ENCODE peak calls at places on chromosomes 13 and 19, in seven cellular contexts. T is stomach; B is psoas muscle; U is WERI-Rb-1; E is left ventricle myocardium inferior; O is effector memory CD4-positive, alpha-beta T cell; V is testis. M is an unnamed sample. For H3K9me3, the result is how much of the 10 kb centered on the place peaks cover.

GRCh38 chr19:2015611-2015950 is at the start of gene BTBD2:
- DNase-seq in B (peak), E (no peak), U (peak), O (peak), T (peak), V (peak), M (no peak)

GRCh38 chr19:46265217-46265828 is 31.5 kb upstream of the HIF3A start:
- DNase-seq in V (peak), T (peak), O (peak), B (peak), E (no peak), U (peak), M (peak)

GRCh38 chr19:31214086-31214485 is 135.2 kb downstream of the TSHZ3 start:
- DNase-seq in E (peak), T (peak), V (peak), U (no peak), B (peak), O (peak), M (peak)

GRCh38 chr13:33281951-33282595 is 3.5 kb downstream of the STARD13 start:
- DNase-seq in E (no peak), V (no peak), T (no peak), B (no peak), U (no peak), O (no peak), M (no peak)

GRCh38 chr13:56349866-56350265 is 790.9 kb upstream of the PRR20A start:
- DNase-seq in E (no peak), B (no peak), V (no peak), T (no peak), U (no peak), O (no peak), M (no peak)

GRCh38 chr13:110913911-110914292 is 967 bp downstream of the ANKRD10 start:
- DNase-seq in T (no peak), V (no peak), E (no peak), B (no peak), O (no peak), U (no peak), M (no peak)

GRCh38 chr13:97339019-97339988 is 94.7 kb upstream of the RAP2A start:
- DNase-seq in U (no peak), O (no peak), V (peak), E (peak), B (peak), T (peak), M (no peak)

GRCh38 chr13:25267715-25268114 is 19.6 kb downstream of the MTMR6 start:
- DNase-seq in V (no peak), U (no peak), E (no peak), B (no peak), T (no peak), O (no peak), M (no peak)

GRCh38 chr19:53646144-53646543 is 14.3 kb downstream of the DPRX start:
- DNase-seq in U (no peak), B (no peak), V (no peak), O (no peak), T (no peak), E (no peak), M (no peak)

GRCh38 chr13:45194081-45194939 is 6.5 kb downstream of the KCTD4 start:
- DNase-seq in U (peak), B (no peak), T (no peak), E (peak), O (no peak), V (peak), M (no peak)

GRCh38 chr19:49749771-49750170 is 13.3 kb downstream of the TSKS start:
- DNase-seq in U (no peak), O (no peak), B (no peak), T (no peak), E (no peak), V (no peak), M (no peak)

GRCh38 chr13:111153279-111153976 is 38.3 kb downstream of the ARHGEF7 start:
- DNase-seq in V (peak), E (peak), B (peak), O (peak), U (peak), T (peak), M (peak)

GRCh38 chr19:40829205-40829604 is 21.0 kb downstream of the CYP2A6 start:
- DNase-seq in E (no peak), T (no peak), V (no peak), U (no peak), O (no peak), B (no peak), M (no peak)

GRCh38 chr13:49652691-49653305 is 24.5 kb downstream of the ARL11 start:
- DNase-seq in U (peak), V (peak), T (peak), E (no peak), B (peak), O (no peak), M (no peak)

GRCh38 chr13:35917942-35918645 is 213.1 kb downstream of the DCLK1 start:
- DNase-seq in B (no peak), E (no peak), O (no peak), V (no peak), T (no peak), U (no peak), M (no peak)

GRCh38 chr13:44237276-44237767 is 136.3 kb upstream of the SERP2 start:
- DNase-seq in B (peak), T (no peak), E (peak), U (no peak), O (no peak), V (peak), M (no peak)

GRCh38 chr13:33146843-33147611 is 130.8 kb downstream of the KL start:
- DNase-seq in B (no peak), U (no peak), O (no peak), V (no peak), T (no peak), E (no peak), M (no peak)

GRCh38 chr19:36030264-36031148 is 2.2 kb downstream of the CLIP3 start:
- DNase-seq in U (no peak), E (no peak), T (no peak), V (no peak), O (no peak), B (no peak), M (no peak)

GRCh38 chr13:71625694-71626093 is 241.3 kb downstream of the DACH1 start:
- DNase-seq in B (no peak), U (no peak), O (no peak), V (no peak), T (no peak), E (no peak), M (no peak)

GRCh38 chr13:49265822-49266221 is 18.1 kb downstream of the CDADC1 start:
- DNase-seq in B (no peak), E (no peak), O (no peak), V (no peak), T (no peak), U (peak), M (no peak)

GRCh38 chr13:114054269-114054668 is 78.2 kb downstream of the RASA3 start:
- DNase-seq in U (no peak), E (no peak), V (no peak), T (no peak), O (no peak), B (no peak), M (no peak)

GRCh38 chr13:30159446-30159839 is 147.9 kb downstream of the KATNAL1 start:
- DNase-seq in O (no peak), B (no peak), E (no peak), T (no peak), V (no peak), U (no peak), M (no peak)

GRCh38 chr13:71968025-71968424 is 101.0 kb upstream of the DACH1 start:
- DNase-seq in T (no peak), V (no peak), E (no peak), O (no peak), B (no peak), U (no peak), M (no peak)

GRCh38 chr13:39777527-39778061 is 122.1 kb downstream of the COG6 start:
- DNase-seq in U (peak), O (no peak), V (no peak), E (no peak), B (no peak), T (no peak), M (no peak)

GRCh38 chr13:97328222-97328790 is 105.7 kb upstream of the RAP2A start:
- DNase-seq in V (peak), U (no peak), E (no peak), B (no peak), O (no peak), T (no peak), M (no peak)

GRCh38 chr19:3061214-3062161 is 807 bp downstream of the TLE5 start:
- DNase-seq in V (peak), O (peak), E (peak), U (no peak), T (peak), B (peak), M (peak)

GRCh38 chr13:102830646-102831045 is 15.2 kb upstream of the ERCC5 start:
- DNase-seq in E (no peak), U (no peak), T (peak), O (no peak), V (no peak), B (no peak), M (no peak)

GRCh38 chr19:34715357-34715756 is 18.7 kb upstream of the ZNF181 start:
- DNase-seq in U (no peak), T (no peak), B (no peak), E (no peak), V (no peak), O (no peak), M (no peak)

GRCh38 chr13:52428295-52428694 is 22.1 kb downstream of the VPS36 start:
- DNase-seq in O (no peak), V (no peak), U (no peak), B (no peak), E (no peak), T (peak), M (no peak)

GRCh38 chr19:40685016-40685526 is 5.4 kb downstream of the NUMBL start:
- DNase-seq in V (no peak), B (no peak), O (no peak), T (no peak), U (no peak), E (no peak), M (no peak)

GRCh38 chr19:4406626-4407025 is 4.2 kb downstream of the CHAF1A start:
- DNase-seq in V (no peak), E (no peak), T (no peak), O (no peak), U (no peak), B (no peak), M (no peak)

GRCh38 chr19:4730740-4731171 is 7.1 kb upstream of the DPP9 start:
- DNase-seq in V (no peak), U (peak), B (no peak), E (no peak), T (no peak), O (peak), M (peak)

GRCh38 chr13:83819156-83819555 is 63.1 kb downstream of the SLITRK1 start:
- DNase-seq in E (no peak), V (no peak), B (no peak), T (no peak), O (no peak), U (no peak), M (no peak)

GRCh38 chr13:113905942-113906341 is 42.1 kb upstream of the GAS6 start:
- DNase-seq in T (peak), U (no peak), E (no peak), B (no peak), V (no peak), O (no peak), M (no peak)

GRCh38 chr13:40618581-40619478 is 47.6 kb downstream of the FOXO1 start:
- DNase-seq in B (no peak), O (no peak), V (no peak), U (no peak), T (no peak), E (no peak), M (no peak)

GRCh38 chr19:38674388-38675133 is 27.1 kb downstream of the ACTN4 start:
- DNase-seq in V (no peak), E (no peak), B (no peak), O (no peak), U (no peak), T (no peak), M (no peak)

GRCh38 chr13:114110091-114110829 is 22.2 kb downstream of the RASA3 start:
- DNase-seq in E (no peak), V (no peak), T (peak), O (peak), U (peak), B (peak), M (peak)

GRCh38 chr19:34246340-34246739 is 8.0 kb upstream of the GARRE1 start:
- DNase-seq in T (no peak), V (no peak), O (no peak), U (no peak), E (no peak), B (no peak), M (no peak)

GRCh38 chr19:43883864-43884263 is 51.2 kb downstream of the ZNF45 start:
- DNase-seq in U (no peak), E (no peak), O (no peak), T (no peak), B (no peak), V (no peak), M (no peak)
- H3K9me3 ChIP-seq in U (under half), E (half or more), O (under half), T (under half), B (half or more), V (under half), M (under half)

DNA sequence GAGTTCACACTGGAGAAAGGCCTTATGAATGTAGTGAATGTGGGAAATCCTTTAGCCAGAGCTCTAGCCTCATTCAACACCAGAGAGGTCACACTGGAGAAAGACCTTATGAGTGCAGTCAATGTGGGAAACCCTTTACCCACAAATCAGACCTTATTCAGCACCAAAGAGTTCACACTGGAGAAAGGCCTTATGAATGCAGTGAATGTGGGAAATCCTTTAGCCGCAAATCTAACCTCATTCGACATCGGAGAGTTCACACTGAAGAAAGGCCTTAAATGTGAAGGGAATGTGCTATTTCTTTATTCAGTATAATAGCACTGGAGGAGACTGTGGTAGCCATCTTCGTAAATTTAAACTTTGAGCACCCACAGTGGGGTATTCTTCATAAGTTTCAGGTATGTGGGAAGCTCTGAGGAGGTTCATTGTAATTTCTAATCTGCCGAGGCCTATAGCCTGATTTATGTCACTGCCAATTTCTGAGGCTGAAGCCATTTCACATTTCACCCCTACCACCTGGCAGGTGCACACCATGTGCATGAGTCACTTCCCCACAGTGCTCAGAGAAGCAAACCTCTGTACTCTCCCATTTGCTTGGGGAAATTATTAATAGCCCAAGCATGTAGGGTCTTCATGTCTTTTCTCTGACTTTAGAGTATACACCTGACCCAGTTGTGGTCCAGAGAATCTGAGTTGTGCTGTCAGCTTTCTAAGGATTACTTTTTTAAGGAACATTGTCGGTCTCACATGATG is 6.4 kb downstream of the ZNF551 start:
- DNase-seq in E (no peak), U (no peak), O (no peak), V (no peak), T (no peak), B (no peak), M (no peak)
- H3K9me3 ChIP-seq in E (half or more), U (under half), O (half or more), V (under half), T (half or more), B (half or more), M (half or more)

DNA sequence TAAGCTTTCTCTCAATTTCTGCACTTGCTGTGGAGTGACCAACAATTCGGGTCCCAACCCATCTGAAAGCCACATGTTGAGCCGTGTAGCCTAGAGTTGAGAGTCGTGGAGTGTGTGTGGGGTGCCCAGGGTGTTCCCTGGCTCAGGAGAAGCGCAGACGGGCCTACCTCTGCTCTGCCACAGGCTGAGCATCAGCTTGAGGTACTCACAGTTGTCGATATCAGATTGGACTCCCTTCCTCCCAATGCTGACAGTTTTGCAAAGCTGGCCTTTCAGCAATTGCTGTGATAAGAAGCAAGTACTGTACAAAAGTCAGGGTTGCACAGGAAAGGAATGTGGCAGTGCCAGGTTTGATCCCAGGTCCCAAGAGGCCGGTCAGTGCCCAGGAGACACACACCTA is 133.4 kb upstream of the SPACA7 start:
- DNase-seq in B (no peak), T (no peak), O (no peak), U (no peak), E (no peak), V (peak), M (no peak)
- H3K9me3 ChIP-seq in B (under half), T (under half), O (under half), U (under half), E (under half), V (under half), M (under half)

DNA sequence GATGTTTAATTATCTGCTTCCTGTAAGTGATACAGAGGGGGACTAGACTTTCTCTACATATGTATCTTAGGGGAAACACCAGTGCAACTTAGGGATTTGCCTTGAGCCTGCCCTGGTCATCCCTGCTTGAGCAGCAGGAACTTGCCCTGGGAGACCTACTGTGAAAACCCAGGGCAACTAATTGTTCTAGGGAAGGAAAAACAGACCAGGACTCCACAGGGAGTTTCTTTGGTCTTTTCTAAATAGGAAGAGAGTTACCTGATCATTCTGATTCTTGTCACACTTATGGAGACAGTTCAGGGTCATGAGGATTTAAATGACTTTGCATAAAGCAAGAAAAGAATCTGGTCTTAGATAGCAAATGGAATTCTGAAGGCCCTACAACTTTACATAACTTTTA is 89.1 kb downstream of the WASF3 start:
- DNase-seq in U (no peak), T (no peak), O (no peak), B (no peak), E (no peak), V (no peak), M (no peak)
- H3K9me3 ChIP-seq in U (under half), T (under half), O (under half), B (under half), E (under half), V (under half), M (under half)